ENCODE peak calls at places on chromosomes 13 and 19, in four cellular contexts. P is left colon, W is brain microvascular endothelial cell, Z is WERI-Rb-1. N is an unnamed sample.

GRCh38 chr19:1690570-1691307 is 38.3 kb upstream of the TCF3 start:
- DNase-seq in W (no peak), Z (peak), P (peak), N (peak)

GRCh38 chr19:16381756-16382401 is 57.3 kb downstream of the KLF2 start:
- DNase-seq in W (peak), P (no peak), Z (no peak), N (no peak)

GRCh38 chr13:41756198-41756885 is 204.6 kb downstream of the VWA8 start:
- DNase-seq in W (no peak), Z (no peak), P (no peak), N (no peak)

GRCh38 chr13:88136098-88136790 is 465.1 kb downstream of the SLITRK5 start:
- DNase-seq in W (no peak), Z (no peak), P (no peak), N (no peak)

GRCh38 chr13:27709779-27710178 is 82.5 kb upstream of the GSX1 start:
- DNase-seq in Z (no peak), W (no peak), P (no peak), N (no peak)

GRCh38 chr13:74136089-74136658 is 2.0 kb upstream of the KLF12 start:
- DNase-seq in Z (peak), P (peak), W (peak), N (peak)

GRCh38 chr13:32032780-32033179 is 1.2 kb downstream of the FRY start:
- DNase-seq in P (no peak), Z (no peak), W (no peak), N (no peak)

GRCh38 chr19:11657307-11657706 is 60.0 kb downstream of the ZNF627 start:
- DNase-seq in W (no peak), Z (no peak), P (no peak), N (peak)

GRCh38 chr19:5333581-5334365 is 6.8 kb downstream of the PTPRS start:
- DNase-seq in P (no peak), W (no peak), Z (no peak), N (no peak)

N was measured in NCI-H345.